ENCODE peak calls at places on chromosomes 4 and X, in six cellular contexts. Y, R, G, F, H and B are unnamed samples.
A peak's percentile ranks its signal among the peaks of the same experiment; 100 is the strongest.

GRCh38 chr4:54929459-54929858 is 195.9 kb downstream of the KDR start:
- DNase-seq in Y (no peak), R (no peak), G (no peak), F (no peak), H (no peak), B (no peak)

GRCh38 chr4:11165052-11165451 is 263.6 kb downstream of the HS3ST1 start:
- DNase-seq in Y (no peak), R (no peak), G (no peak), F (no peak), H (no peak), B (no peak)

GRCh38 chrX:53263597-53264094 is 17.7 kb downstream of the IQSEC2 start:
- DNase-seq in Y (peak; percentile 56), R (no peak), G (peak; percentile 64), F (no peak), H (peak; percentile 25), B (no peak)

GRCh38 chrX:125289209-125289608 is 30.5 kb upstream of the TEX13C start:
- DNase-seq in Y (no peak), R (no peak), G (no peak), F (no peak), H (no peak), B (no peak)

GRCh38 chr4:3300198-3300671 is 7.4 kb downstream of the RGS12 start:
- DNase-seq in Y (no peak), R (no peak), G (no peak), F (no peak), H (no peak), B (no peak)

GRCh38 chr4:20253799-20254409 is 2.2 kb downstream of the SLIT2 start:
- DNase-seq in Y (no peak), R (no peak), G (peak; percentile 27), F (no peak), H (no peak), B (no peak)

GRCh38 chrX:133792198-133792953 is 193.0 kb downstream of the GPC3 start:
- DNase-seq in Y (peak; percentile 8), R (peak; percentile 2), G (peak; percentile 54), F (peak; percentile 27), H (peak; percentile 35), B (peak; percentile 50)

GRCh38 chr4:74018771-74019170 is 19.7 kb downstream of the CXCL3 start:
- DNase-seq in Y (no peak), R (no peak), G (peak; percentile 53), F (no peak), H (no peak), B (no peak)

GRCh38 chrX:347351-348117 is 28.9 kb upstream of the GTPBP6 start:
- DNase-seq in Y (no peak), R (no peak), G (no peak), F (no peak), H (no peak), B (no peak)

GRCh38 chr4:111070390-111070789 is 447.5 kb upstream of the PITX2 start:
- DNase-seq in Y (no peak), R (no peak), G (no peak), F (no peak), H (no peak), B (no peak)

GRCh38 chr4:90419124-90419711 is 292.0 kb downstream of the CCSER1 start:
- DNase-seq in Y (peak; percentile 39), R (no peak), G (peak; percentile 41), F (no peak), H (no peak), B (no peak)

GRCh38 chr4:177473991-177474390 is 31.8 kb upstream of the AGA start:
- DNase-seq in Y (no peak), R (no peak), G (no peak), F (no peak), H (no peak), B (no peak)

GRCh38 chr4:37951465-37952352 is 8.5 kb upstream of the PTTG2 start:
- DNase-seq in Y (no peak), R (no peak), G (no peak), F (no peak), H (no peak), B (no peak)

GRCh38 chr4:82380344-82380743 is 6.6 kb upstream of the HNRNPD start:
- DNase-seq in Y (no peak), R (no peak), G (no peak), F (peak; percentile 84), H (no peak), B (no peak)

GRCh38 chr4:32226201-32226600 is 1506.0 kb downstream of the PCDH7 start:
- DNase-seq in Y (peak; percentile 1), R (no peak), G (no peak), F (no peak), H (no peak), B (no peak)

GRCh38 chr4:10546-10870 is 42.6 kb upstream of the ZNF595 start:
- DNase-seq in Y (no peak), R (no peak), G (no peak), F (no peak), H (no peak), B (no peak)

GRCh38 chr4:110628321-110629213 is 5.7 kb upstream of the PITX2 start:
- DNase-seq in Y (no peak), R (no peak), G (no peak), F (no peak), H (no peak), B (no peak)

GRCh38 chr4:75724066-75724866 is at the start of gene USO1:
- DNase-seq in Y (peak; percentile 77), R (peak; percentile 95), G (peak; percentile 93), F (peak; percentile 98), H (peak; percentile 99), B (peak; percentile 97)

GRCh38 chr4:13528823-13529129 is 15.5 kb downstream of the NKX3-2 start:
- DNase-seq in Y (no peak), R (no peak), G (no peak), F (no peak), H (no peak), B (no peak)

GRCh38 chrX:68881911-68882310 is 53.1 kb downstream of the EFNB1 start:
- DNase-seq in Y (no peak), R (no peak), G (no peak), F (no peak), H (no peak), B (no peak)

GRCh38 chrX:39613508-39613921 is 484.2 kb downstream of the BCOR start:
- DNase-seq in Y (peak; percentile 24), R (no peak), G (no peak), F (peak; percentile 73), H (no peak), B (peak; percentile 17)

GRCh38 chr4:15197005-15197404 is 194.7 kb downstream of the CPEB2 start:
- DNase-seq in Y (no peak), R (no peak), G (peak; percentile 10), F (no peak), H (no peak), B (no peak)

GRCh38 chr4:8343051-8343966 is 73.8 kb downstream of the HTRA3 start:
- DNase-seq in Y (no peak), R (no peak), G (no peak), F (no peak), H (no peak), B (no peak)

GRCh38 chr4:3628868-3629175 is 96.6 kb upstream of the LRPAP1 start:
- DNase-seq in Y (no peak), R (no peak), G (no peak), F (no peak), H (no peak), B (no peak)

GRCh38 chr4:7863911-7864681 is 75.6 kb downstream of the AFAP1 start:
- DNase-seq in Y (no peak), R (no peak), G (no peak), F (no peak), H (no peak), B (no peak)

GRCh38 chr4:105417624-105418023 is 56.2 kb downstream of the PPA2 start:
- DNase-seq in Y (no peak), R (no peak), G (no peak), F (no peak), H (no peak), B (no peak)

GRCh38 chr4:53601251-53601764 is 10.0 kb upstream of the LNX1 start:
- DNase-seq in Y (no peak), R (no peak), G (no peak), F (peak; percentile 30), H (no peak), B (peak; percentile 13)

GRCh38 chr4:67204441-67204840 is 340.9 kb downstream of the CENPC start:
- DNase-seq in Y (no peak), R (no peak), G (no peak), F (no peak), H (no peak), B (no peak)

GRCh38 chr4:25913056-25913850 is 767 bp upstream of the SMIM20 start:
- DNase-seq in Y (peak; percentile 21), R (no peak), G (no peak), F (no peak), H (peak; percentile 3), B (no peak)

GRCh38 chr4:17811078-17811603 is 362 bp downstream of the NCAPG start:
- DNase-seq in Y (no peak), R (no peak), G (peak; percentile 24), F (no peak), H (no peak), B (no peak)

GRCh38 chr4:142452132-142452855 is 393.8 kb downstream of the INPP4B start:
- DNase-seq in Y (no peak), R (no peak), G (peak; percentile 34), F (no peak), H (no peak), B (no peak)

GRCh38 chr4:66927937-66928336 is 617.4 kb downstream of the CENPC start:
- DNase-seq in Y (no peak), R (no peak), G (no peak), F (no peak), H (no peak), B (no peak)

GRCh38 chr4:73841243-73841925 is 4.9 kb downstream of the CXCL6 start:
- DNase-seq in Y (no peak), R (no peak), G (peak; percentile 38), F (no peak), H (no peak), B (no peak)